ENCODE peak calls at places on chromosome 21, in eight cellular contexts. One of them, this sample, is unnamed.

GRCh38 chr21:17542371-17542992 is 29.6 kb downstream of the CXADR start:
- DNase-seq in lung: no peak
- DNase-seq in AG09309: no peak
- DNase-seq in BJ: no peak
- DNase-seq in fibroblast of lung: peak
- DNase-seq in body of pancreas: no peak
- DNase-seq in Peyer's patch: no peak
- DNase-seq in cardiac muscle cell: peak
- DNase-seq in this sample: no peak

GRCh38 chr21:44299085-44299457 is 782 bp upstream of the PFKL start:
- DNase-seq in lung: no peak
- DNase-seq in AG09309: no peak
- DNase-seq in BJ: no peak
- DNase-seq in fibroblast of lung: peak
- DNase-seq in body of pancreas: no peak
- DNase-seq in Peyer's patch: no peak
- DNase-seq in cardiac muscle cell: no peak
- DNase-seq in this sample: no peak

GRCh38 chr21:42187976-42188653 is 30.8 kb upstream of the ABCG1 start:
- DNase-seq in lung: peak
- DNase-seq in AG09309: no peak
- DNase-seq in BJ: no peak
- DNase-seq in fibroblast of lung: peak
- DNase-seq in body of pancreas: no peak
- DNase-seq in Peyer's patch: no peak
- DNase-seq in cardiac muscle cell: no peak
- DNase-seq in this sample: no peak

GRCh38 chr21:36471254-36471723 is 8.6 kb downstream of the CLDN14 start:
- DNase-seq in lung: no peak
- DNase-seq in AG09309: no peak
- DNase-seq in BJ: no peak
- DNase-seq in fibroblast of lung: peak
- DNase-seq in body of pancreas: no peak
- DNase-seq in Peyer's patch: no peak
- DNase-seq in cardiac muscle cell: no peak
- DNase-seq in this sample: no peak

GRCh38 chr21:45427331-45428271 is 22.6 kb downstream of the COL18A1 start:
- DNase-seq in lung: no peak
- DNase-seq in AG09309: peak
- DNase-seq in BJ: peak
- DNase-seq in fibroblast of lung: peak
- DNase-seq in body of pancreas: peak
- DNase-seq in Peyer's patch: no peak
- DNase-seq in cardiac muscle cell: no peak
- DNase-seq in this sample: peak

GRCh38 chr21:17660862-17661261 is 48.2 kb upstream of the BTG3 start:
- DNase-seq in lung: no peak
- DNase-seq in AG09309: no peak
- DNase-seq in BJ: no peak
- DNase-seq in fibroblast of lung: no peak
- DNase-seq in body of pancreas: peak
- DNase-seq in Peyer's patch: no peak
- DNase-seq in cardiac muscle cell: no peak
- DNase-seq in this sample: no peak

GRCh38 chr21:29130234-29130993 is at the start of gene MAP3K7CL:
- DNase-seq in lung: peak
- DNase-seq in AG09309: peak
- DNase-seq in BJ: peak
- DNase-seq in fibroblast of lung: peak
- DNase-seq in body of pancreas: peak
- DNase-seq in Peyer's patch: no peak
- DNase-seq in cardiac muscle cell: no peak
- DNase-seq in this sample: peak

GRCh38 chr21:17387030-17387617 is 125.7 kb upstream of the CXADR start:
- DNase-seq in lung: peak
- DNase-seq in AG09309: no peak
- DNase-seq in BJ: no peak
- DNase-seq in fibroblast of lung: peak
- DNase-seq in body of pancreas: peak
- DNase-seq in Peyer's patch: no peak
- DNase-seq in cardiac muscle cell: peak
- DNase-seq in this sample: peak

GRCh38 chr21:36783612-36784383 is 84.9 kb downstream of the SIM2 start:
- DNase-seq in lung: peak
- DNase-seq in AG09309: no peak
- DNase-seq in BJ: peak
- DNase-seq in fibroblast of lung: peak
- DNase-seq in body of pancreas: no peak
- DNase-seq in Peyer's patch: no peak
- DNase-seq in cardiac muscle cell: no peak
- DNase-seq in this sample: peak

GRCh38 chr21:14215971-14216621 is at the start of gene RBM11:
- DNase-seq in lung: peak
- DNase-seq in AG09309: no peak
- DNase-seq in BJ: no peak
- DNase-seq in fibroblast of lung: peak
- DNase-seq in body of pancreas: peak
- DNase-seq in Peyer's patch: peak
- DNase-seq in cardiac muscle cell: peak
- DNase-seq in this sample: no peak

GRCh38 chr21:44761011-44761729 is 40.5 kb downstream of the UBE2G2 start:
- DNase-seq in lung: no peak
- DNase-seq in AG09309: no peak
- DNase-seq in BJ: no peak
- DNase-seq in fibroblast of lung: no peak
- DNase-seq in body of pancreas: no peak
- DNase-seq in Peyer's patch: peak
- DNase-seq in cardiac muscle cell: peak
- DNase-seq in this sample: no peak

GRCh38 chr21:28903448-28903847 is 89.2 kb downstream of the LTN1 start:
- DNase-seq in lung: no peak
- DNase-seq in AG09309: no peak
- DNase-seq in BJ: no peak
- DNase-seq in fibroblast of lung: no peak
- DNase-seq in body of pancreas: no peak
- DNase-seq in Peyer's patch: no peak
- DNase-seq in cardiac muscle cell: no peak
- DNase-seq in this sample: no peak

GRCh38 chr21:40051801-40052200 is 184.6 kb downstream of the PCP4 start:
- DNase-seq in lung: no peak
- DNase-seq in AG09309: no peak
- DNase-seq in BJ: no peak
- DNase-seq in fibroblast of lung: no peak
- DNase-seq in body of pancreas: no peak
- DNase-seq in Peyer's patch: no peak
- DNase-seq in cardiac muscle cell: no peak
- DNase-seq in this sample: no peak

GRCh38 chr21:37082856-37083611 is 10.0 kb downstream of the TTC3 start:
- DNase-seq in lung: no peak
- DNase-seq in AG09309: no peak
- DNase-seq in BJ: no peak
- DNase-seq in fibroblast of lung: no peak
- DNase-seq in body of pancreas: no peak
- DNase-seq in Peyer's patch: no peak
- DNase-seq in cardiac muscle cell: no peak
- DNase-seq in this sample: no peak

GRCh38 chr21:45074048-45074817 is at the start of gene ADARB1:
- DNase-seq in lung: peak
- DNase-seq in AG09309: no peak
- DNase-seq in BJ: no peak
- DNase-seq in fibroblast of lung: peak
- DNase-seq in body of pancreas: peak
- DNase-seq in Peyer's patch: peak
- DNase-seq in cardiac muscle cell: peak
- DNase-seq in this sample: no peak

GRCh38 chr21:35855463-35855862 is 204.9 kb downstream of the SETD4 start:
- DNase-seq in lung: no peak
- DNase-seq in AG09309: no peak
- DNase-seq in BJ: no peak
- DNase-seq in fibroblast of lung: no peak
- DNase-seq in body of pancreas: no peak
- DNase-seq in Peyer's patch: no peak
- DNase-seq in cardiac muscle cell: no peak
- DNase-seq in this sample: no peak

GRCh38 chr21:21137986-21138385 is 139.8 kb downstream of the NCAM2 start:
- DNase-seq in lung: no peak
- DNase-seq in AG09309: no peak
- DNase-seq in BJ: no peak
- DNase-seq in fibroblast of lung: peak
- DNase-seq in body of pancreas: no peak
- DNase-seq in Peyer's patch: no peak
- DNase-seq in cardiac muscle cell: no peak
- DNase-seq in this sample: peak
- H3K4me3 ChIP-seq in lung: no peak
- H3K4me3 ChIP-seq in AG09309: no peak
- H3K4me3 ChIP-seq in BJ: no peak
- H3K4me3 ChIP-seq in fibroblast of lung: no peak
- H3K4me3 ChIP-seq in body of pancreas: no peak
- H3K4me3 ChIP-seq in Peyer's patch: no peak
- H3K4me3 ChIP-seq in cardiac muscle cell: no peak
- H3K4me3 ChIP-seq in this sample: no peak

DNA sequence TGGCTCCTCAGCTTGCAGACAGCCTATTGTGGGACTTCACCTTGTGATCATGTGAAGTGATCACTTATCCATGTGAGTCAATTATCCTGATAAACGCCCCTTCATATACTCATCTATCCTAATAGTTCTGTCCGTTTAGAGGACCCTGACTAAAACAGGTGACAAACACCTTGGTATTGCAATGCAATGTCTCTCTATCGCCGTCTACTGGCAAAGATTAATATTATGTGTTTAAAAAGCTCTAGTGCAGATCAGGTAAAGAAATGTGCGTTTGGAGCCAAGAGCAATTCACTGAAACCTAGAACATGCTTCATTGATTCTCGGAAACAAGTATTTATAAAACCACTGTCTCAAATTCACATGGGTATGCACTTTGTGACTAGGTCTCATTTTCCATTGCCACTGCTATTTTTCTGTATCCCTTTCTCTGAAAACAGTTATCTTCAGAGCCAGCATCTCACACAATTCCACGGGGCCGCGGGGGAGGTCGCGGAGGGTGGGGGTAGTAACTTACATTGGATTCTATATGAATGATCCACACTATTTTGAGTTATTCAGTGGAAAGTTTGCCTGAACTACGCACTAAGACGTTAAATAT is 554.6 kb upstream of the NCAM2 start:
- DNase-seq in lung: no peak
- DNase-seq in AG09309: no peak
- DNase-seq in BJ: no peak
- DNase-seq in fibroblast of lung: no peak
- DNase-seq in body of pancreas: no peak
- DNase-seq in Peyer's patch: no peak
- DNase-seq in cardiac muscle cell: peak
- DNase-seq in this sample: no peak
- TF ChIP-seq CTCF in lung: no peak
- TF ChIP-seq CTCF in AG09309: peak
- TF ChIP-seq CTCF in BJ: no peak
- TF ChIP-seq CTCF in fibroblast of lung: peak
- TF ChIP-seq CTCF in body of pancreas: peak
- TF ChIP-seq CTCF in Peyer's patch: no peak
- TF ChIP-seq CTCF in cardiac muscle cell: no peak
- TF ChIP-seq CTCF in this sample: no peak

GRCh38 chr21:38832664-38833063 is 26.9 kb downstream of the ETS2 start:
- DNase-seq in lung: no peak
- DNase-seq in AG09309: no peak
- DNase-seq in BJ: no peak
- DNase-seq in fibroblast of lung: no peak
- DNase-seq in body of pancreas: no peak
- DNase-seq in Peyer's patch: no peak
- DNase-seq in cardiac muscle cell: no peak
- DNase-seq in this sample: no peak
- H3K4me3 ChIP-seq in lung: no peak
- H3K4me3 ChIP-seq in AG09309: no peak
- H3K4me3 ChIP-seq in BJ: no peak
- H3K4me3 ChIP-seq in fibroblast of lung: no peak
- H3K4me3 ChIP-seq in body of pancreas: no peak
- H3K4me3 ChIP-seq in Peyer's patch: no peak
- H3K4me3 ChIP-seq in cardiac muscle cell: no peak
- H3K4me3 ChIP-seq in this sample: no peak

GRCh38 chr21:46637952-46638746 is 2.7 kb downstream of the PRMT2 start:
- DNase-seq in lung: no peak
- DNase-seq in AG09309: no peak
- DNase-seq in BJ: no peak
- DNase-seq in fibroblast of lung: peak
- DNase-seq in body of pancreas: no peak
- DNase-seq in Peyer's patch: no peak
- DNase-seq in cardiac muscle cell: no peak
- DNase-seq in this sample: no peak

GRCh38 chr21:46636181-46636512 is 673 bp downstream of the PRMT2 start:
- DNase-seq in lung: no peak
- DNase-seq in AG09309: no peak
- DNase-seq in BJ: no peak
- DNase-seq in fibroblast of lung: no peak
- DNase-seq in body of pancreas: no peak
- DNase-seq in Peyer's patch: no peak
- DNase-seq in cardiac muscle cell: no peak
- DNase-seq in this sample: no peak

GRCh38 chr21:46641656-46642055 is 6.2 kb downstream of the PRMT2 start:
- DNase-seq in lung: no peak
- DNase-seq in AG09309: no peak
- DNase-seq in BJ: no peak
- DNase-seq in fibroblast of lung: peak
- DNase-seq in body of pancreas: no peak
- DNase-seq in Peyer's patch: no peak
- DNase-seq in cardiac muscle cell: no peak
- DNase-seq in this sample: no peak

GRCh38 chr21:46636550-46637289 is 1.2 kb downstream of the PRMT2 start:
- DNase-seq in lung: no peak
- DNase-seq in AG09309: no peak
- DNase-seq in BJ: no peak
- DNase-seq in fibroblast of lung: peak
- DNase-seq in body of pancreas: no peak
- DNase-seq in Peyer's patch: no peak
- DNase-seq in cardiac muscle cell: no peak
- DNase-seq in this sample: no peak

DNA sequence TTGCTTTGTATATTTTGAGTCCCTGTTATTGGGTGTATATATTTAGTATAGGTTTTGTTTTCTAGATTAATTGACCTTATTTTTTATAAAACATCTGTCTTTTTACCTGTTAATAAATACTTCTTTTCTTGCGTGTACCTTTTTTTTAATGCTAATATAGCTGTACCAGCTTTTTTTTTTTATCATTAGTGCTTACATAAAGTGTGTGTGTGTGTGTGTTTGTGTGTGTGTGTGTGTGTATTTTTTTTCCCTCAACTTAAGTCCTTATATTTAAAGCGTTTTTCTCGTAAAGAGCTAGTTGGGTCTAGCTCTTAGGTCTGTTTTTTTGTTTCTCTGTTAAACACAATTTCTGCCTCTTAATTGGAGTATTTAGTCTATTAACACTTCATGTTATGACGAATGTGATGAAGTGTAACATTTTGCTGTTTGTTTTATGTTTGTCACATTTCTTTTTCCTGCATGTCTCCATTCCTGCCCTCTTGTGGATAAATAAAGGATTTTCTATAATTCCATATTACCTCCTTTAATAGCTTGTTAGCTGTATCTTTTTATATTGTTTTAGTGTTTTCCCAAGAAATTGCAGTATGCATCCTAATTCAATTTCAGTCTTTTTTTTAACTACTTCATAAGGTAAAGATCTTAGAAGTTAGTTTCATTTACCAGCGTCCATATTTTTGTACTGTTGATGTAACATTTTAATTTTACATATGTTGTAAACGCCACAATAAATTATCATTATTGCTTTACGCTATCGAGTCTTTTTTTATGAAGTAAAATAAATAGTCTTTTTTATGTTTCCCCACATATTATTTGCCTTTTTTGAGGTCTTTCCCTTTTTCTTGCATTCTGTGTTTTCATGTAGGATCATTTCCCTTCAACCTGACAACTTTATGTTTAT is 4.3 kb downstream of the PRMT2 start:
- DNase-seq in lung: no peak
- DNase-seq in AG09309: no peak
- DNase-seq in BJ: no peak
- DNase-seq in fibroblast of lung: peak
- DNase-seq in body of pancreas: no peak
- DNase-seq in Peyer's patch: no peak
- DNase-seq in cardiac muscle cell: no peak
- DNase-seq in this sample: no peak
- TF ChIP-seq CTCF in lung: no peak
- TF ChIP-seq CTCF in AG09309: peak
- TF ChIP-seq CTCF in BJ: peak
- TF ChIP-seq CTCF in fibroblast of lung: peak
- TF ChIP-seq CTCF in body of pancreas: peak
- TF ChIP-seq CTCF in Peyer's patch: no peak
- TF ChIP-seq CTCF in cardiac muscle cell: peak
- TF ChIP-seq CTCF in this sample: peak